ENCODE peak calls at places on chromosomes 11 and 22, in five cellular contexts. One of them, this sample, is unnamed. For H3K4me1, the result is how much of the 10 kb centered on the place peaks cover.

GRCh38 chr22:49391436-49391835 is 436.2 kb downstream of the BRD1 start:
- DNase-seq in HCT116: no peak
- DNase-seq in endothelial cell of umbilical vein: no peak
- DNase-seq in A549: no peak
- DNase-seq in heart left ventricle: no peak
- DNase-seq in this sample: peak

GRCh38 chr11:102168483-102168882 is 58.2 kb downstream of the YAP1 start:
- DNase-seq in HCT116: no peak
- DNase-seq in endothelial cell of umbilical vein: no peak
- DNase-seq in A549: no peak
- DNase-seq in heart left ventricle: no peak
- DNase-seq in this sample: no peak

GRCh38 chr22:33985506-33985905 is 65.2 kb upstream of the LARGE1 start:
- DNase-seq in HCT116: no peak
- DNase-seq in endothelial cell of umbilical vein: no peak
- DNase-seq in A549: no peak
- DNase-seq in heart left ventricle: no peak
- DNase-seq in this sample: no peak

GRCh38 chr22:29885610-29886009 is 2.6 kb downstream of the MTMR3 start:
- DNase-seq in HCT116: no peak
- DNase-seq in endothelial cell of umbilical vein: no peak
- DNase-seq in A549: no peak
- DNase-seq in heart left ventricle: no peak
- DNase-seq in this sample: no peak

GRCh38 chr11:100830295-100830694 is 143.2 kb downstream of the ARHGAP42 start:
- DNase-seq in HCT116: no peak
- DNase-seq in endothelial cell of umbilical vein: no peak
- DNase-seq in A549: no peak
- DNase-seq in heart left ventricle: peak
- DNase-seq in this sample: no peak

GRCh38 chr11:74570266-74571061 is 21.9 kb upstream of the POLD3 start:
- DNase-seq in HCT116: peak
- DNase-seq in endothelial cell of umbilical vein: peak
- DNase-seq in A549: peak
- DNase-seq in heart left ventricle: peak
- DNase-seq in this sample: peak

GRCh38 chr22:21612858-21613257 is 17.0 kb downstream of the YDJC start:
- DNase-seq in HCT116: no peak
- DNase-seq in endothelial cell of umbilical vein: no peak
- DNase-seq in A549: no peak
- DNase-seq in heart left ventricle: no peak
- DNase-seq in this sample: no peak

GRCh38 chr22:24592144-24592845 is 578 bp downstream of the LRRC75B start:
- DNase-seq in HCT116: no peak
- DNase-seq in endothelial cell of umbilical vein: peak
- DNase-seq in A549: peak
- DNase-seq in heart left ventricle: no peak
- DNase-seq in this sample: peak

GRCh38 chr11:119694334-119694733 is 34.7 kb downstream of the NECTIN1 start:
- DNase-seq in HCT116: no peak
- DNase-seq in endothelial cell of umbilical vein: no peak
- DNase-seq in A549: peak
- DNase-seq in heart left ventricle: no peak
- DNase-seq in this sample: no peak

GRCh38 chr11:10325398-10326079 is 20.7 kb downstream of the ADM start:
- DNase-seq in HCT116: no peak
- DNase-seq in endothelial cell of umbilical vein: peak
- DNase-seq in A549: no peak
- DNase-seq in heart left ventricle: no peak
- DNase-seq in this sample: no peak

GRCh38 chr11:76850815-76851214 is 9.9 kb upstream of the ACER3 start:
- DNase-seq in HCT116: no peak
- DNase-seq in endothelial cell of umbilical vein: no peak
- DNase-seq in A549: no peak
- DNase-seq in heart left ventricle: peak
- DNase-seq in this sample: peak

GRCh38 chr22:31243339-31244043 is 31.4 kb downstream of the LIMK2 start:
- DNase-seq in HCT116: peak
- DNase-seq in endothelial cell of umbilical vein: peak
- DNase-seq in A549: peak
- DNase-seq in heart left ventricle: no peak
- DNase-seq in this sample: no peak

GRCh38 chr22:25494774-25495173 is 69.7 kb upstream of the GRK3 start:
- DNase-seq in HCT116: no peak
- DNase-seq in endothelial cell of umbilical vein: no peak
- DNase-seq in A549: no peak
- DNase-seq in heart left ventricle: no peak
- DNase-seq in this sample: no peak

GRCh38 chr11:101476186-101476585 is 107.6 kb downstream of the TRPC6 start:
- DNase-seq in HCT116: no peak
- DNase-seq in endothelial cell of umbilical vein: no peak
- DNase-seq in A549: no peak
- DNase-seq in heart left ventricle: no peak
- DNase-seq in this sample: no peak

GRCh38 chr11:44782478-44782877 is 55.7 kb downstream of the TSPAN18 start:
- DNase-seq in HCT116: no peak
- DNase-seq in endothelial cell of umbilical vein: no peak
- DNase-seq in A549: no peak
- DNase-seq in heart left ventricle: no peak
- DNase-seq in this sample: no peak

GRCh38 chr11:83612891-83613766 is 327.0 kb upstream of the CCDC90B start:
- DNase-seq in HCT116: no peak
- DNase-seq in endothelial cell of umbilical vein: no peak
- DNase-seq in A549: no peak
- DNase-seq in heart left ventricle: no peak
- DNase-seq in this sample: no peak

GRCh38 chr11:92269021-92269420 is 44.4 kb downstream of the FAT3 start:
- DNase-seq in HCT116: no peak
- DNase-seq in endothelial cell of umbilical vein: peak
- DNase-seq in A549: peak
- DNase-seq in heart left ventricle: no peak
- DNase-seq in this sample: no peak

GRCh38 chr22:37701121-37701786 is 4.4 kb downstream of the TRIOBP start:
- DNase-seq in HCT116: no peak
- DNase-seq in endothelial cell of umbilical vein: peak
- DNase-seq in A549: no peak
- DNase-seq in heart left ventricle: no peak
- DNase-seq in this sample: no peak

GRCh38 chr11:77401486-77402217 is 72.2 kb downstream of the PAK1 start:
- DNase-seq in HCT116: no peak
- DNase-seq in endothelial cell of umbilical vein: no peak
- DNase-seq in A549: no peak
- DNase-seq in heart left ventricle: no peak
- DNase-seq in this sample: no peak

GRCh38 chr11:64762916-64763803 is 3.4 kb upstream of the PYGM start:
- DNase-seq in HCT116: no peak
- DNase-seq in endothelial cell of umbilical vein: peak
- DNase-seq in A549: no peak
- DNase-seq in heart left ventricle: peak
- DNase-seq in this sample: no peak

GRCh38 chr11:14342906-14343305 is 16.1 kb downstream of the RRAS2 start:
- DNase-seq in HCT116: no peak
- DNase-seq in endothelial cell of umbilical vein: no peak
- DNase-seq in A549: no peak
- DNase-seq in heart left ventricle: no peak
- DNase-seq in this sample: no peak

GRCh38 chr11:27910186-27910941 is 197.6 kb downstream of the KIF18A start:
- DNase-seq in HCT116: no peak
- DNase-seq in endothelial cell of umbilical vein: peak
- DNase-seq in A549: peak
- DNase-seq in heart left ventricle: no peak
- DNase-seq in this sample: no peak

GRCh38 chr11:8905528-8906165 is 5.3 kb upstream of the AKIP1 start:
- DNase-seq in HCT116: no peak
- DNase-seq in endothelial cell of umbilical vein: no peak
- DNase-seq in A549: peak
- DNase-seq in heart left ventricle: no peak
- DNase-seq in this sample: no peak

GRCh38 chr11:36594316-36594989 is at the start of gene IFTAP:
- DNase-seq in HCT116: peak
- DNase-seq in endothelial cell of umbilical vein: peak
- DNase-seq in A549: peak
- DNase-seq in heart left ventricle: peak
- DNase-seq in this sample: peak

GRCh38 chr22:47587361-47587760 is 824.9 kb downstream of the TBC1D22A start:
- DNase-seq in HCT116: no peak
- DNase-seq in endothelial cell of umbilical vein: no peak
- DNase-seq in A549: no peak
- DNase-seq in heart left ventricle: no peak
- DNase-seq in this sample: no peak

GRCh38 chr11:7563269-7563668 is 49.5 kb downstream of the PPFIBP2 start:
- DNase-seq in HCT116: no peak
- DNase-seq in endothelial cell of umbilical vein: no peak
- DNase-seq in A549: no peak
- DNase-seq in heart left ventricle: no peak
- DNase-seq in this sample: no peak

GRCh38 chr11:5252280-5253265 is 2.0 kb downstream of the HBG2 start:
- DNase-seq in HCT116: no peak
- DNase-seq in endothelial cell of umbilical vein: no peak
- DNase-seq in A549: no peak
- DNase-seq in heart left ventricle: no peak
- DNase-seq in this sample: no peak

GRCh38 chr11:69297926-69298777 is 4.2 kb downstream of the MYEOV start:
- DNase-seq in HCT116: peak
- DNase-seq in endothelial cell of umbilical vein: peak
- DNase-seq in A549: peak
- DNase-seq in heart left ventricle: peak
- DNase-seq in this sample: peak

GRCh38 chr11:29734287-29734686 is 282.5 kb downstream of the KCNA4 start:
- DNase-seq in HCT116: no peak
- DNase-seq in endothelial cell of umbilical vein: no peak
- DNase-seq in A549: no peak
- DNase-seq in heart left ventricle: no peak
- DNase-seq in this sample: no peak

GRCh38 chr22:29879738-29880137 is 3.2 kb upstream of the MTMR3 start:
- DNase-seq in HCT116: peak
- DNase-seq in endothelial cell of umbilical vein: no peak
- DNase-seq in A549: peak
- DNase-seq in heart left ventricle: no peak
- DNase-seq in this sample: peak

GRCh38 chr11:65551572-65552398 is 6.4 kb downstream of the LTBP3 start:
- DNase-seq in HCT116: peak
- DNase-seq in endothelial cell of umbilical vein: peak
- DNase-seq in A549: peak
- DNase-seq in heart left ventricle: peak
- DNase-seq in this sample: peak

GRCh38 chr11:111449158-111449557 is 63.0 kb downstream of the BTG4 start:
- DNase-seq in HCT116: no peak
- DNase-seq in endothelial cell of umbilical vein: no peak
- DNase-seq in A549: no peak
- DNase-seq in heart left ventricle: no peak
- DNase-seq in this sample: no peak

GRCh38 chr11:7538466-7539454 is 25.0 kb downstream of the PPFIBP2 start:
- DNase-seq in HCT116: no peak
- DNase-seq in endothelial cell of umbilical vein: no peak
- DNase-seq in A549: no peak
- DNase-seq in heart left ventricle: no peak
- DNase-seq in this sample: no peak

GRCh38 chr11:6633422-6634408 is 14.5 kb upstream of the TPP1 start:
- DNase-seq in HCT116: no peak
- DNase-seq in endothelial cell of umbilical vein: no peak
- DNase-seq in A549: no peak
- DNase-seq in heart left ventricle: peak
- DNase-seq in this sample: no peak

GRCh38 chr11:1888347-1888753 is 3.3 kb downstream of the PRR33 start:
- DNase-seq in HCT116: no peak
- DNase-seq in endothelial cell of umbilical vein: no peak
- DNase-seq in A549: no peak
- DNase-seq in heart left ventricle: peak
- DNase-seq in this sample: no peak
- H3K4me1 ChIP-seq in HCT116: under half
- H3K4me1 ChIP-seq in endothelial cell of umbilical vein: under half
- H3K4me1 ChIP-seq in A549: under half
- H3K4me1 ChIP-seq in heart left ventricle: under half
- H3K4me1 ChIP-seq in this sample: under half

GRCh38 chr11:66563832-66564231 is 4.6 kb downstream of the CTSF start:
- DNase-seq in HCT116: no peak
- DNase-seq in endothelial cell of umbilical vein: no peak
- DNase-seq in A549: no peak
- DNase-seq in heart left ventricle: no peak
- DNase-seq in this sample: no peak
- TF ChIP-seq POLR2A in HCT116: no peak
- TF ChIP-seq POLR2A in endothelial cell of umbilical vein: no peak
- TF ChIP-seq POLR2A in A549: no peak
- TF ChIP-seq POLR2A in heart left ventricle: no peak
- TF ChIP-seq POLR2A in this sample: no peak

GRCh38 chr11:11843642-11844041 is 1.9 kb downstream of the USP47 start:
- DNase-seq in HCT116: no peak
- DNase-seq in endothelial cell of umbilical vein: peak
- DNase-seq in A549: no peak
- DNase-seq in heart left ventricle: no peak
- DNase-seq in this sample: no peak
- H3K4me3 ChIP-seq in HCT116: peak
- H3K4me3 ChIP-seq in endothelial cell of umbilical vein: peak
- H3K4me3 ChIP-seq in A549: peak
- H3K4me3 ChIP-seq in heart left ventricle: peak
- H3K4me3 ChIP-seq in this sample: peak

GRCh38 chr11:12195773-12196172 is 85.4 kb downstream of the MICAL2 start:
- DNase-seq in HCT116: no peak
- DNase-seq in endothelial cell of umbilical vein: no peak
- DNase-seq in A549: no peak
- DNase-seq in heart left ventricle: no peak
- DNase-seq in this sample: no peak
- H3K4me1 ChIP-seq in HCT116: under half
- H3K4me1 ChIP-seq in endothelial cell of umbilical vein: under half
- H3K4me1 ChIP-seq in A549: under half
- H3K4me1 ChIP-seq in heart left ventricle: under half
- H3K4me1 ChIP-seq in this sample: half or more

GRCh38 chr22:32644252-32645100 is 157.0 kb upstream of the TIMP3 start:
- DNase-seq in HCT116: no peak
- DNase-seq in endothelial cell of umbilical vein: no peak
- DNase-seq in A549: no peak
- DNase-seq in heart left ventricle: peak
- DNase-seq in this sample: no peak
- TF ChIP-seq POLR2A in HCT116: no peak
- TF ChIP-seq POLR2A in endothelial cell of umbilical vein: no peak
- TF ChIP-seq POLR2A in A549: no peak
- TF ChIP-seq POLR2A in heart left ventricle: peak
- TF ChIP-seq POLR2A in this sample: no peak

DNA sequence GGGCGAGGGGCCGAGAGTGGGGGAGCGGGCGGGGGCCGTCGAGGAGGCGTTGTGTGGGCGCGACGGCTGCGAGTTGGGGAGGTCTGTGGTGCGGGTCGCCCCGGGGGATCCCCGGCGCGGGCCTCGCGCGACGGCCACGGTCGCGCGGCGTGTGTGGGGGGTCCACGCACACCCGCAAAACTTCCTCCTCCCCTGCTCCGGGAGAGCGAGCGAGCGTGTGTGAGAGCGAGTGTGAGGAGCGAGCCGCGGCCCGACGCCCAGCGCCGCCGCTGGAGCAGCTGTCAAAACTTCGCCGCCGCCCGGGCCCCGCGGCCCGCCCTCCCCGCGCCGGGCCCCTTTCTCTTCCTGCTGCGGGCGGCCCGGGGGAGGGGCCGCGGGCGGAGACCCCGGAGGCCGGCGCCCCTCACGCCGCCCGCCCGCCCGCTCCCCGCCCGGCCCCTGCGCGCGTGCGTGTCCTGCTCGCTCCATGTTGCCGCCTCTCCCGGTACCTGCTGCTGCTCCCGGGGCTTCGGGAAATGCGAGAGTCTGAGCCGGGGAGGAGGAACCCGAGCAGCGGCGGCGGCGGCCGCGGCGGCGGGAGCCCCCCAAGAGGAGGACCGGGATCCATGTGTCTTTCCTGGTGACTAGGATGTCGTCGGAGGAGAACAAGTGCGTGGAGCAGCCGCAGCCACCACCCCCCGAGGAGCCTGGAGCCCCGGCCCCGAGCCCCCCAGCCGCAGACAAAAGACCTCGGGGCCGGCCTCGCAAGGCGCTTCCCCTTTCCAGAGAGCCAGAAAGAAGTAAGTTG is 9.0 kb upstream of the CCT8L2 start:
- DNase-seq in HCT116: no peak
- DNase-seq in endothelial cell of umbilical vein: no peak
- DNase-seq in A549: no peak
- DNase-seq in heart left ventricle: peak
- DNase-seq in this sample: peak
- H3K4me3 ChIP-seq in HCT116: no peak
- H3K4me3 ChIP-seq in endothelial cell of umbilical vein: no peak
- H3K4me3 ChIP-seq in A549: peak
- H3K4me3 ChIP-seq in heart left ventricle: peak
- H3K4me3 ChIP-seq in this sample: peak

This sample was measured in testis.